ENCODE peak calls at places on chromosome 1, in seven cellular contexts. One of them, this sample, is unnamed.

GRCh38 chr1:162823231-162823630 is 32.7 kb downstream of the HSD17B7 start:
- DNase-seq in epithelial cell of esophagus: peak
- DNase-seq in ovary: no peak
- DNase-seq in GM20000: no peak
- DNase-seq in CD8-positive, alpha-beta T cell: no peak
- DNase-seq in fibroblast of mammary gland: peak
- DNase-seq in heart left ventricle: no peak
- DNase-seq in this sample: no peak

GRCh38 chr1:61081135-61081636 is 1.2 kb upstream of the NFIA start:
- DNase-seq in fibroblast of mammary gland: no peak
- DNase-seq in CD8-positive, alpha-beta T cell: no peak
- DNase-seq in GM20000: no peak
- DNase-seq in heart left ventricle: no peak
- DNase-seq in epithelial cell of esophagus: no peak
- DNase-seq in ovary: no peak
- DNase-seq in this sample: no peak

GRCh38 chr1:175036476-175036875 is 13.3 kb upstream of the MRPS14 start:
- DNase-seq in epithelial cell of esophagus: no peak
- DNase-seq in GM20000: no peak
- DNase-seq in fibroblast of mammary gland: no peak
- DNase-seq in ovary: no peak
- DNase-seq in heart left ventricle: no peak
- DNase-seq in CD8-positive, alpha-beta T cell: no peak
- DNase-seq in this sample: no peak

GRCh38 chr1:235329139-235329808 is 904 bp downstream of the GGPS1 start:
- DNase-seq in ovary: peak
- DNase-seq in fibroblast of mammary gland: peak
- DNase-seq in GM20000: peak
- DNase-seq in CD8-positive, alpha-beta T cell: peak
- DNase-seq in epithelial cell of esophagus: peak
- DNase-seq in heart left ventricle: peak
- DNase-seq in this sample: peak

GRCh38 chr1:204453141-204453772 is 41.3 kb downstream of the PIK3C2B start:
- DNase-seq in fibroblast of mammary gland: no peak
- DNase-seq in heart left ventricle: no peak
- DNase-seq in epithelial cell of esophagus: no peak
- DNase-seq in GM20000: peak
- DNase-seq in CD8-positive, alpha-beta T cell: peak
- DNase-seq in ovary: no peak
- DNase-seq in this sample: peak

GRCh38 chr1:192998536-192998935 is 60.6 kb downstream of the UCHL5 start:
- DNase-seq in GM20000: no peak
- DNase-seq in ovary: no peak
- DNase-seq in CD8-positive, alpha-beta T cell: no peak
- DNase-seq in epithelial cell of esophagus: peak
- DNase-seq in heart left ventricle: no peak
- DNase-seq in fibroblast of mammary gland: no peak
- DNase-seq in this sample: no peak

GRCh38 chr1:240044620-240045019 is 47.1 kb upstream of the FMN2 start:
- DNase-seq in CD8-positive, alpha-beta T cell: no peak
- DNase-seq in fibroblast of mammary gland: peak
- DNase-seq in epithelial cell of esophagus: no peak
- DNase-seq in GM20000: no peak
- DNase-seq in ovary: no peak
- DNase-seq in heart left ventricle: no peak
- DNase-seq in this sample: no peak

GRCh38 chr1:204377800-204378608 is 18.3 kb upstream of the PLEKHA6 start:
- DNase-seq in epithelial cell of esophagus: peak
- DNase-seq in GM20000: peak
- DNase-seq in heart left ventricle: peak
- DNase-seq in fibroblast of mammary gland: no peak
- DNase-seq in CD8-positive, alpha-beta T cell: peak
- DNase-seq in ovary: no peak
- DNase-seq in this sample: peak

GRCh38 chr1:116415699-116416533 is 42.9 kb downstream of the ATP1A1 start:
- DNase-seq in heart left ventricle: peak
- DNase-seq in ovary: no peak
- DNase-seq in GM20000: no peak
- DNase-seq in fibroblast of mammary gland: peak
- DNase-seq in epithelial cell of esophagus: no peak
- DNase-seq in CD8-positive, alpha-beta T cell: no peak
- DNase-seq in this sample: no peak

GRCh38 chr1:201385299-201385891 is 7.9 kb upstream of the TNNT2 start:
- DNase-seq in CD8-positive, alpha-beta T cell: peak
- DNase-seq in fibroblast of mammary gland: peak
- DNase-seq in GM20000: peak
- DNase-seq in ovary: no peak
- DNase-seq in heart left ventricle: no peak
- DNase-seq in epithelial cell of esophagus: peak
- DNase-seq in this sample: peak

GRCh38 chr1:150280138-150280707 is 2.1 kb upstream of the CIART start:
- DNase-seq in CD8-positive, alpha-beta T cell: no peak
- DNase-seq in fibroblast of mammary gland: no peak
- DNase-seq in heart left ventricle: no peak
- DNase-seq in epithelial cell of esophagus: no peak
- DNase-seq in ovary: no peak
- DNase-seq in GM20000: no peak
- DNase-seq in this sample: no peak

GRCh38 chr1:43867946-43868740 is 65.5 kb upstream of the ARTN start:
- DNase-seq in ovary: no peak
- DNase-seq in heart left ventricle: no peak
- DNase-seq in epithelial cell of esophagus: peak
- DNase-seq in GM20000: no peak
- DNase-seq in CD8-positive, alpha-beta T cell: no peak
- DNase-seq in fibroblast of mammary gland: peak
- DNase-seq in this sample: peak

GRCh38 chr1:90391116-90391515 is 326.0 kb downstream of the BARHL2 start:
- DNase-seq in fibroblast of mammary gland: peak
- DNase-seq in epithelial cell of esophagus: peak
- DNase-seq in heart left ventricle: no peak
- DNase-seq in CD8-positive, alpha-beta T cell: no peak
- DNase-seq in GM20000: no peak
- DNase-seq in ovary: no peak
- DNase-seq in this sample: peak

GRCh38 chr1:248786106-248786665 is 30.6 kb upstream of the LYPD8 start:
- DNase-seq in epithelial cell of esophagus: peak
- DNase-seq in heart left ventricle: no peak
- DNase-seq in ovary: no peak
- DNase-seq in fibroblast of mammary gland: no peak
- DNase-seq in GM20000: no peak
- DNase-seq in CD8-positive, alpha-beta T cell: no peak
- DNase-seq in this sample: no peak

GRCh38 chr1:10663668-10664035 is 132.8 kb downstream of the CASZ1 start:
- DNase-seq in heart left ventricle: peak
- DNase-seq in ovary: peak
- DNase-seq in fibroblast of mammary gland: no peak
- DNase-seq in epithelial cell of esophagus: peak
- DNase-seq in GM20000: no peak
- DNase-seq in CD8-positive, alpha-beta T cell: no peak
- DNase-seq in this sample: no peak

GRCh38 chr1:203379831-203380230 is 28.9 kb upstream of the FMOD start:
- DNase-seq in heart left ventricle: no peak
- DNase-seq in fibroblast of mammary gland: no peak
- DNase-seq in GM20000: no peak
- DNase-seq in epithelial cell of esophagus: no peak
- DNase-seq in ovary: peak
- DNase-seq in CD8-positive, alpha-beta T cell: no peak
- DNase-seq in this sample: no peak

GRCh38 chr1:68378296-68379084 is 71.3 kb downstream of the RPE65 start:
- DNase-seq in epithelial cell of esophagus: peak
- DNase-seq in CD8-positive, alpha-beta T cell: no peak
- DNase-seq in GM20000: no peak
- DNase-seq in heart left ventricle: no peak
- DNase-seq in fibroblast of mammary gland: peak
- DNase-seq in ovary: no peak
- DNase-seq in this sample: peak

DNA sequence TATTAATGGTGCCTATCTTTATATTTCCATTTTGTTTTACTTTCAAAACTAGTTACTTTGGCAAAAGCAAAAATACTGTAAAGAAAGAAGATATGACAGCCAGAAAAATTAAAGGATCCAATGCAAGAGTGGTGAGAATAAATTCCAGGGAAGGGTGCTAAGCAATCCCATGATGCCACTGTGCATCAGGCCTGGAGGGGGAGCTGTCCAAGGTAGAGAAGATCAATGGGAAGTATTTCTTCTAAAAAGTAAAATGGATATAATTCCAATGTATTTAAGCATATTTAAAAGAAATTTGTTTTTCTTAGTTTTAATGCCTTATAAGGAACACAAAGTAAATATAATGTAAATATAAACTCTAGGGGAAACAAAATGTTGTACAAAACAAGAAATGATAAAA is 1382.2 kb upstream of the B3GALT2 start:
- DNase-seq in ovary: no peak
- DNase-seq in GM20000: no peak
- DNase-seq in CD8-positive, alpha-beta T cell: no peak
- DNase-seq in fibroblast of mammary gland: no peak
- DNase-seq in epithelial cell of esophagus: peak
- DNase-seq in heart left ventricle: no peak
- DNase-seq in this sample: no peak
- TF ChIP-seq CTCF in ovary: no peak
- TF ChIP-seq CTCF in GM20000: no peak
- TF ChIP-seq CTCF in CD8-positive, alpha-beta T cell: no peak
- TF ChIP-seq CTCF in fibroblast of mammary gland: no peak
- TF ChIP-seq CTCF in epithelial cell of esophagus: no peak
- TF ChIP-seq CTCF in heart left ventricle: no peak
- TF ChIP-seq CTCF in this sample: no peak

GRCh38 chr1:7535016-7535415 is 236.1 kb upstream of the VAMP3 start:
- DNase-seq in epithelial cell of esophagus: no peak
- DNase-seq in CD8-positive, alpha-beta T cell: no peak
- DNase-seq in fibroblast of mammary gland: no peak
- DNase-seq in heart left ventricle: no peak
- DNase-seq in GM20000: no peak
- DNase-seq in ovary: no peak
- DNase-seq in this sample: no peak

GRCh38 chr1:7535934-7536878 is 234.9 kb upstream of the VAMP3 start:
- DNase-seq in fibroblast of mammary gland: no peak
- DNase-seq in ovary: no peak
- DNase-seq in heart left ventricle: no peak
- DNase-seq in CD8-positive, alpha-beta T cell: no peak
- DNase-seq in GM20000: no peak
- DNase-seq in epithelial cell of esophagus: no peak
- DNase-seq in this sample: no peak

GRCh38 chr1:7533006-7533405 is 238.1 kb upstream of the VAMP3 start:
- DNase-seq in CD8-positive, alpha-beta T cell: no peak
- DNase-seq in ovary: no peak
- DNase-seq in GM20000: no peak
- DNase-seq in heart left ventricle: no peak
- DNase-seq in epithelial cell of esophagus: no peak
- DNase-seq in fibroblast of mammary gland: no peak
- DNase-seq in this sample: no peak

GRCh38 chr1:7531562-7532340 is 239.3 kb upstream of the VAMP3 start:
- DNase-seq in CD8-positive, alpha-beta T cell: no peak
- DNase-seq in epithelial cell of esophagus: no peak
- DNase-seq in fibroblast of mammary gland: no peak
- DNase-seq in heart left ventricle: no peak
- DNase-seq in GM20000: no peak
- DNase-seq in ovary: no peak
- DNase-seq in this sample: no peak

GRCh38 chr1:7534061-7534825 is 236.9 kb upstream of the VAMP3 start:
- DNase-seq in heart left ventricle: no peak
- DNase-seq in fibroblast of mammary gland: no peak
- DNase-seq in CD8-positive, alpha-beta T cell: no peak
- DNase-seq in epithelial cell of esophagus: no peak
- DNase-seq in ovary: no peak
- DNase-seq in GM20000: no peak
- DNase-seq in this sample: no peak
- TF ChIP-seq CTCF in heart left ventricle: no peak
- TF ChIP-seq CTCF in fibroblast of mammary gland: no peak
- TF ChIP-seq CTCF in CD8-positive, alpha-beta T cell: no peak
- TF ChIP-seq CTCF in epithelial cell of esophagus: no peak
- TF ChIP-seq CTCF in ovary: no peak
- TF ChIP-seq CTCF in GM20000: no peak
- TF ChIP-seq CTCF in this sample: no peak

GRCh38 chr1:2406451-2407041 is 5.8 kb downstream of the PEX10 start:
- DNase-seq in fibroblast of mammary gland: no peak
- DNase-seq in GM20000: no peak
- DNase-seq in epithelial cell of esophagus: no peak
- DNase-seq in ovary: no peak
- DNase-seq in CD8-positive, alpha-beta T cell: no peak
- DNase-seq in heart left ventricle: no peak
- DNase-seq in this sample: no peak
- TF ChIP-seq CTCF in fibroblast of mammary gland: peak
- TF ChIP-seq CTCF in GM20000: no peak
- TF ChIP-seq CTCF in epithelial cell of esophagus: no peak
- TF ChIP-seq CTCF in ovary: no peak
- TF ChIP-seq CTCF in CD8-positive, alpha-beta T cell: no peak
- TF ChIP-seq CTCF in heart left ventricle: no peak
- TF ChIP-seq CTCF in this sample: peak

GRCh38 chr1:3136532-3136931 is 67.5 kb downstream of the PRDM16 start:
- DNase-seq in ovary: no peak
- DNase-seq in GM20000: no peak
- DNase-seq in heart left ventricle: no peak
- DNase-seq in CD8-positive, alpha-beta T cell: no peak
- DNase-seq in fibroblast of mammary gland: no peak
- DNase-seq in epithelial cell of esophagus: no peak
- DNase-seq in this sample: no peak

GRCh38 chr1:3135746-3136455 is 66.9 kb downstream of the PRDM16 start:
- DNase-seq in epithelial cell of esophagus: no peak
- DNase-seq in heart left ventricle: no peak
- DNase-seq in fibroblast of mammary gland: no peak
- DNase-seq in CD8-positive, alpha-beta T cell: no peak
- DNase-seq in GM20000: no peak
- DNase-seq in ovary: no peak
- DNase-seq in this sample: no peak

GRCh38 chr1:3139451-3139852 is 70.4 kb downstream of the PRDM16 start:
- DNase-seq in GM20000: no peak
- DNase-seq in CD8-positive, alpha-beta T cell: no peak
- DNase-seq in fibroblast of mammary gland: no peak
- DNase-seq in epithelial cell of esophagus: no peak
- DNase-seq in heart left ventricle: no peak
- DNase-seq in ovary: no peak
- DNase-seq in this sample: no peak

GRCh38 chr1:3138623-3139151 is 69.7 kb downstream of the PRDM16 start:
- DNase-seq in ovary: no peak
- DNase-seq in fibroblast of mammary gland: no peak
- DNase-seq in GM20000: no peak
- DNase-seq in epithelial cell of esophagus: no peak
- DNase-seq in heart left ventricle: no peak
- DNase-seq in CD8-positive, alpha-beta T cell: no peak
- DNase-seq in this sample: no peak

GRCh38 chr1:3137111-3138100 is 68.4 kb downstream of the PRDM16 start:
- DNase-seq in heart left ventricle: no peak
- DNase-seq in ovary: no peak
- DNase-seq in fibroblast of mammary gland: no peak
- DNase-seq in GM20000: no peak
- DNase-seq in CD8-positive, alpha-beta T cell: no peak
- DNase-seq in epithelial cell of esophagus: no peak
- DNase-seq in this sample: no peak
- TF ChIP-seq CTCF in heart left ventricle: no peak
- TF ChIP-seq CTCF in ovary: no peak
- TF ChIP-seq CTCF in fibroblast of mammary gland: no peak
- TF ChIP-seq CTCF in GM20000: no peak
- TF ChIP-seq CTCF in CD8-positive, alpha-beta T cell: no peak
- TF ChIP-seq CTCF in epithelial cell of esophagus: no peak
- TF ChIP-seq CTCF in this sample: no peak

GRCh38 chr1:168709896-168710305 is 19.1 kb downstream of the DPT start:
- DNase-seq in GM20000: no peak
- DNase-seq in ovary: no peak
- DNase-seq in heart left ventricle: no peak
- DNase-seq in fibroblast of mammary gland: peak
- DNase-seq in epithelial cell of esophagus: peak
- DNase-seq in CD8-positive, alpha-beta T cell: no peak
- DNase-seq in this sample: peak
- TF ChIP-seq CTCF in GM20000: no peak
- TF ChIP-seq CTCF in ovary: no peak
- TF ChIP-seq CTCF in heart left ventricle: no peak
- TF ChIP-seq CTCF in fibroblast of mammary gland: no peak
- TF ChIP-seq CTCF in epithelial cell of esophagus: no peak
- TF ChIP-seq CTCF in CD8-positive, alpha-beta T cell: no peak
- TF ChIP-seq CTCF in this sample: no peak

This sample was measured in bronchial epithelial cell.